ENCODE peak calls at places on chromosome 6, in seven cellular contexts. D is GM10248; Q is activated CD4-positive, CD25-positive, alpha-beta regulatory T cell treated with anti-CD3 and anti-CD28 coated beads, Interleukin-2, amount 50 U/mL, for 72 hours; O is A172; H is HL-60; Y is pancreas; E is T1000. Z is an unnamed sample.

GRCh38 chr6:26087284-26088115 is at the start of gene HFE:
- DNase-seq in D (peak), Q (peak), O (peak), H (no peak), Y (peak), E (peak), Z (no peak)

GRCh38 chr6:107079429-107079828 is 35.9 kb downstream of the BEND3 start:
- DNase-seq in D (no peak), Q (no peak), O (peak), H (peak), Y (no peak), E (no peak), Z (no peak)

GRCh38 chr6:22133352-22133751 is 163.5 kb downstream of the PRL start:
- DNase-seq in D (no peak), Q (no peak), O (peak), H (no peak), Y (peak), E (no peak), Z (no peak)

GRCh38 chr6:42315991-42316378 is 98.3 kb upstream of the MRPS10 start:
- DNase-seq in D (peak), Q (no peak), O (peak), H (peak), Y (no peak), E (peak), Z (no peak)

GRCh38 chr6:28789553-28790083 is 134.2 kb downstream of the TRIM27 start:
- DNase-seq in D (no peak), Q (no peak), O (peak), H (no peak), Y (no peak), E (no peak), Z (no peak)

GRCh38 chr6:167975449-167975848 is 22.0 kb upstream of the KIF25 start:
- DNase-seq in D (no peak), Q (no peak), O (no peak), H (no peak), Y (no peak), E (no peak), Z (no peak)

GRCh38 chr6:28537509-28538140 is 11.9 kb downstream of the GPX5 start:
- DNase-seq in D (no peak), Q (no peak), O (peak), H (no peak), Y (no peak), E (no peak), Z (no peak)

GRCh38 chr6:97025088-97025487 is 100.6 kb downstream of the KLHL32 start:
- DNase-seq in D (no peak), Q (no peak), O (no peak), H (no peak), Y (no peak), E (no peak), Z (no peak)

GRCh38 chr6:40443842-40444241 is 143.3 kb downstream of the LRFN2 start:
- DNase-seq in D (no peak), Q (no peak), O (no peak), H (no peak), Y (no peak), E (no peak), Z (no peak)